ENCODE peak calls at places on chromosomes 7 and 10, in six cellular contexts. U is spleen, K is brain microvascular endothelial cell, L is HCT116, Q is AG04449, I is HFFc6. F is an unnamed sample.

GRCh38 chr7:32223721-32224120 is 153.5 kb upstream of the PDE1C start:
- DNase-seq in U (no peak), K (no peak), L (no peak), Q (no peak), I (no peak), F (no peak)

GRCh38 chr7:38178695-38179344 is 775 bp downstream of the STARD3NL start:
- DNase-seq in U (no peak), K (no peak), L (no peak), Q (no peak), I (peak), F (no peak)

GRCh38 chr10:93383562-93383981 is 98.6 kb downstream of the MYOF start:
- DNase-seq in U (no peak), K (peak), L (no peak), Q (peak), I (peak), F (peak)

GRCh38 chr7:39073432-39073831 is 95.7 kb downstream of the POU6F2 start:
- DNase-seq in U (no peak), K (no peak), L (no peak), Q (no peak), I (no peak), F (no peak)

GRCh38 chr7:66173856-66174255 is 31.3 kb upstream of the TPST1 start:
- DNase-seq in U (no peak), K (peak), L (no peak), Q (no peak), I (no peak), F (no peak)

GRCh38 chr7:137994091-137994688 is 7.7 kb downstream of the CREB3L2 start:
- DNase-seq in U (no peak), K (no peak), L (no peak), Q (no peak), I (no peak), F (no peak)

GRCh38 chr7:99831595-99831994 is 3.8 kb downstream of the CYP3A43 start:
- DNase-seq in U (no peak), K (no peak), L (no peak), Q (no peak), I (no peak), F (no peak)

GRCh38 chr7:138004046-138004445 is 2.2 kb upstream of the CREB3L2 start:
- DNase-seq in U (no peak), K (no peak), L (no peak), Q (no peak), I (no peak), F (no peak)

GRCh38 chr7:150432915-150433892 is 17.2 kb upstream of the GIMAP8 start:
- DNase-seq in U (no peak), K (no peak), L (no peak), Q (no peak), I (no peak), F (no peak)

GRCh38 chr7:46291064-46291463 is 370.0 kb upstream of the IGFBP3 start:
- DNase-seq in U (no peak), K (peak), L (no peak), Q (no peak), I (peak), F (no peak)

GRCh38 chr7:157618091-157618726 is 281.4 kb downstream of the DNAJB6 start:
- DNase-seq in U (no peak), K (no peak), L (no peak), Q (no peak), I (no peak), F (no peak)

GRCh38 chr10:116706281-116706680 is 36.1 kb downstream of the HSPA12A start:
- DNase-seq in U (no peak), K (no peak), L (no peak), Q (no peak), I (no peak), F (no peak)

GRCh38 chr10:14134275-14134674 is 196.4 kb downstream of the FRMD4A start:
- DNase-seq in U (no peak), K (no peak), L (no peak), Q (no peak), I (no peak), F (no peak)

GRCh38 chr7:97021443-97022261 is 3.0 kb downstream of the DLX5 start:
- DNase-seq in U (peak), K (no peak), L (no peak), Q (no peak), I (no peak), F (no peak)

GRCh38 chr7:87874066-87874465 is 2.1 kb downstream of the SLC25A40 start:
- DNase-seq in U (no peak), K (no peak), L (no peak), Q (no peak), I (no peak), F (no peak)

GRCh38 chr10:1461016-1461415 is 276.3 kb downstream of the ADARB2 start:
- DNase-seq in U (no peak), K (no peak), L (no peak), Q (no peak), I (no peak), F (no peak)

GRCh38 chr10:93211989-93212388 is 138.3 kb downstream of the CYP26A1 start:
- DNase-seq in U (no peak), K (no peak), L (no peak), Q (no peak), I (no peak), F (no peak)

GRCh38 chr10:23281044-23281433 is 63.6 kb downstream of the C10orf67 start:
- DNase-seq in U (no peak), K (no peak), L (no peak), Q (no peak), I (no peak), F (no peak)

GRCh38 chr10:125160856-125161569 is 650 bp upstream of the CTBP2 start:
- DNase-seq in U (peak), K (peak), L (peak), Q (no peak), I (peak), F (peak)

GRCh38 chr10:125159932-125160855 is at the start of gene CTBP2:
- DNase-seq in U (peak), K (no peak), L (peak), Q (no peak), I (no peak), F (no peak)

GRCh38 chr10:125162181-125162906 is 2.0 kb upstream of the CTBP2 start:
- DNase-seq in U (no peak), K (no peak), L (no peak), Q (no peak), I (no peak), F (no peak)

GRCh38 chr10:125159486-125159931 is 854 bp downstream of the CTBP2 start:
- DNase-seq in U (peak), K (no peak), L (no peak), Q (no peak), I (no peak), F (no peak)

GRCh38 chr10:125161570-125162139 is 1.3 kb upstream of the CTBP2 start:
- DNase-seq in U (peak), K (no peak), L (no peak), Q (no peak), I (peak), F (no peak)
- TF ChIP-seq CTCF in U (no peak), K (no peak), L (no peak), Q (peak), I (peak), F (peak)

DNA sequence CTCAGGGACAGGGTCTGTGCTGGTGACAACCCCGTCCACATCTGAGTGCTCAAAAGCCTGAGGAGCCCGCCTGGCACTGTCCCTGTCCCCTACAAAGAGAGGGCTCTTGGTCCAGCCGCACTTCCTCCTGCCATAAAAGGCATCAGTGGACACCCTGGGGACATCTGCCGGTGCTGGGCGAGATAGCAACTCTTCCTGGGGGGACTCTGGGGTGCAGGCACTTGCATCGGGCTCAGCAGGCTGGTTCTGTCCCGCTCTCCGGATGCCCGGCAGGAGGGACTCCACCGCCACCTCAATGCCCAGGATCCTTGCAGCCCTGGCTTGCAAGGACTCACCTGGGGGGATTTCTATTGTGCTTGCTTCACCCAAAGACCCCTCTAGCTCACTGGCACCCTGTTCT is 32.8 kb downstream of the JCAD start:
- DNase-seq in U (peak), K (no peak), L (no peak), Q (no peak), I (no peak), F (no peak)
- TF ChIP-seq CTCF in U (no peak), K (no peak), L (no peak), Q (no peak), I (no peak), F (no peak)

GRCh38 chr7:54904986-54905385 is 113.8 kb upstream of the EGFR start:
- DNase-seq in U (no peak), K (no peak), L (no peak), Q (no peak), I (no peak), F (no peak)
- TF ChIP-seq CTCF in U (no peak), K (no peak), L (no peak), Q (no peak), I (no peak), F (no peak)

GRCh38 chr7:2511769-2512168 is 7.8 kb upstream of the LFNG start:
- DNase-seq in U (peak), K (no peak), L (no peak), Q (no peak), I (no peak), F (no peak)
- TF ChIP-seq CTCF in U (no peak), K (no peak), L (no peak), Q (no peak), I (no peak), F (no peak)

DNA sequence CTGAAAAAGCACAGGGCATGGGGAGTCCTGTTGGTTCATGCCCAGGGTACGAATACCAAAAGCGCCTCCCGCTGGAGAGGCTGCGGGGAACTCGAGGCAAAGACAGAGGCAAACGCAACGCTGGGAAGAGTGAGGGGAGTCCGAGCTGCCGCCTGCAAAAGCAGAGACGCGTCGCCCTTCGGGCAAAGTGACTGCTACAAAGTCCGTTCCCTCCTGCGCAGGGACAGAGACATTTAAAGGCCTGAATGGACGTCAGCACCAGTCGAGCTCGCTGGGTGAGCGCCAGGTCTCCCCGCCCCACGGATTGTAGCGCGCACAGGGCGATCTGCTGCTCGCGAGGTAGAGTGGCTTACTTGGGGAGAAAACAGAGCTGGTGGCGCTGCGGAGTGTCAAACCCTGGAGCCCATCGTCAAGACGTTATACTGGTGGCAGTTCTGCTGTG is 732.8 kb downstream of the ZWINT start:
- DNase-seq in U (no peak), K (no peak), L (no peak), Q (no peak), I (no peak), F (no peak)
- TF ChIP-seq CTCF in U (no peak), K (peak), L (no peak), Q (no peak), I (no peak), F (no peak)

DNA sequence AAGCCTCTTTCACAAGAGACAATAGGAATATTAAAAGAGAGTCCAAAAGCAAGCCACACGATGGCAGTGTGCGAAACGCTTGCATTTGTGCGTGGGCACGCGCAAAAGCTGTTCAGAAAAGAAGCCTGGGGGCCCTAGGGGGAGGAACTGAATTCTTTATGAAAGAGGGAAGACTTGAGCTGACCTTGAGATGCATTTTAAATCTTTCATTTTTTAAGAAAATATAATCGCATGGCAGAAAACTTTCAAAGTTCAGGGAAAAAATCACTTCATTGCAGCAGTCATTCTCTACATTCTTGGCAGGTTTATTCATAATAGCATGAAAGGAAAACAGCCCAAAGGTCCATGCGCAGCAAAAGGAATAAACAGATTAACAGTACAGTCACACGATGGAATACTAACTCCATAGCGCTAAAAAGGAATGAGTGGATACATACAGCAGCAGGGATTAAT is 206.5 kb upstream of the PRKCQ start:
- DNase-seq in U (no peak), K (peak), L (no peak), Q (no peak), I (peak), F (peak)
- TF ChIP-seq CTCF in U (no peak), K (peak), L (peak), Q (peak), I (peak), F (peak)

GRCh38 chr7:107661865-107662379 is 1.3 kb downstream of the SLC26A4 start:
- DNase-seq in U (no peak), K (no peak), L (no peak), Q (no peak), I (no peak), F (no peak)
- TF ChIP-seq CTCF in U (no peak), K (no peak), L (no peak), Q (no peak), I (peak), F (no peak)

DNA sequence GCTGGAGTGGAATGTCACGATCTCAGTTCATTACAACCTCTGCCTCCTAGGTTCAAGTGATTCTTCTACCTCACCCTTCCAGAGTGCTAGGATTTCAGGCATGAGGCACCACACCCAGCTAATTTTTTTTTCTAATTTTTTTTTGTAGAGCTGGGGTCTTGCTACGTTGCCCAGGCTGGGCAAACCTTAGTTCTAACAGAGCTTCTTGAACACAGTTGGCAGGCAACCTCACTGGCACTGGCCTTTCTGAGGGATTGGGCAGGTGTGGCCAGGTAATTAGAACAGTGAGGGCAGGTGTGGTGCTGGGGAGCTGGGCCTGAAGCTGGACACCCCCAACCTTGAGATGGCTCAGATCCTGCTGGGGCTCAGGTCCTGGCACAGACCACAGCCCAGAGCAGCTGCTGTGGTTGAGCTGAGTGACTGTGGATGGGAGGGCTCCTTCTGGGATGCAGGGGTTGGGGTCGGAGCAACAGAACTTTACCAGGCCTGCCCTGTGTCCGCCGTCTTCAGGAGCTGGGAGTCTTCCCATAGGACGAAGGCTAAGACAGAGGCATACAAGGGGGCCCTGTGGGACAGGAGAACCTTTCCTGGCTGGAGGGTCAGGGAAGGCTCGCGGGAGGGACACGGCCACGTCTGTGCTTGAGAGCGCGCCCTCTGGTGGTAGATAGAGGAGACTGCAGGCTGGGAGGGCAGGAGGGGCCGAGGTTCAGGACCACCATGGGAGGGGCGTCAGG is 48.2 kb downstream of the COL26A1 start:
- DNase-seq in U (no peak), K (peak), L (peak), Q (no peak), I (peak), F (no peak)
- TF ChIP-seq CTCF in U (peak), K (peak), L (peak), Q (peak), I (peak), F (peak)

GRCh38 chr10:110192552-110192951 is 14.9 kb upstream of the MXI1 start:
- DNase-seq in U (no peak), K (no peak), L (no peak), Q (no peak), I (no peak), F (no peak)
- TF ChIP-seq CTCF in U (no peak), K (peak), L (no peak), Q (no peak), I (peak), F (no peak)

F was measured in AG09319.